ENCODE peak calls at places on chromosomes 13 and 19, in ten cellular contexts. One of them, this sample, is unnamed.

GRCh38 chr19:49570997-49571676 is 9.2 kb downstream of the NOSIP start:
- DNase-seq in spleen: no peak
- DNase-seq in heart right ventricle: no peak
- DNase-seq in astrocyte: no peak
- DNase-seq in A549: no peak
- DNase-seq in mammary epithelial cell: no peak
- DNase-seq in effector memory CD4-positive, alpha-beta T cell: no peak
- DNase-seq in cardiac muscle cell: no peak
- DNase-seq in Panc1: no peak
- DNase-seq in IMR-90: no peak
- DNase-seq in this sample: no peak

GRCh38 chr19:42965204-42965603 is 28.2 kb upstream of the PSG7 start:
- DNase-seq in spleen: no peak
- DNase-seq in heart right ventricle: no peak
- DNase-seq in astrocyte: peak; percentile 79
- DNase-seq in A549: peak; percentile 4
- DNase-seq in mammary epithelial cell: peak; percentile 12
- DNase-seq in effector memory CD4-positive, alpha-beta T cell: no peak
- DNase-seq in cardiac muscle cell: no peak
- DNase-seq in Panc1: no peak
- DNase-seq in IMR-90: peak; percentile 87
- DNase-seq in this sample: no peak

GRCh38 chr19:42561512-42561911 is 33.2 kb downstream of the CEACAM8 start:
- DNase-seq in spleen: no peak
- DNase-seq in heart right ventricle: no peak
- DNase-seq in astrocyte: no peak
- DNase-seq in A549: no peak
- DNase-seq in mammary epithelial cell: no peak
- DNase-seq in effector memory CD4-positive, alpha-beta T cell: no peak
- DNase-seq in cardiac muscle cell: no peak
- DNase-seq in Panc1: no peak
- DNase-seq in IMR-90: no peak
- DNase-seq in this sample: no peak

GRCh38 chr19:55702131-55702627 is 27.2 kb downstream of the EPN1 start:
- DNase-seq in spleen: peak; percentile 62
- DNase-seq in heart right ventricle: no peak
- DNase-seq in astrocyte: no peak
- DNase-seq in A549: no peak
- DNase-seq in mammary epithelial cell: no peak
- DNase-seq in effector memory CD4-positive, alpha-beta T cell: no peak
- DNase-seq in cardiac muscle cell: peak; percentile 71
- DNase-seq in Panc1: no peak
- DNase-seq in IMR-90: no peak
- DNase-seq in this sample: no peak

GRCh38 chr19:45500918-45501729 is 2.9 kb downstream of the PPM1N start:
- DNase-seq in spleen: no peak
- DNase-seq in heart right ventricle: no peak
- DNase-seq in astrocyte: no peak
- DNase-seq in A549: no peak
- DNase-seq in mammary epithelial cell: no peak
- DNase-seq in effector memory CD4-positive, alpha-beta T cell: no peak
- DNase-seq in cardiac muscle cell: no peak
- DNase-seq in Panc1: no peak
- DNase-seq in IMR-90: no peak
- DNase-seq in this sample: no peak

GRCh38 chr13:82947121-82948077 is 934.9 kb downstream of the SLITRK1 start:
- DNase-seq in spleen: no peak
- DNase-seq in heart right ventricle: no peak
- DNase-seq in astrocyte: peak; percentile 5
- DNase-seq in A549: no peak
- DNase-seq in mammary epithelial cell: peak; percentile 11
- DNase-seq in effector memory CD4-positive, alpha-beta T cell: no peak
- DNase-seq in cardiac muscle cell: no peak
- DNase-seq in Panc1: no peak
- DNase-seq in IMR-90: peak; percentile 2
- DNase-seq in this sample: no peak

GRCh38 chr13:21018220-21018619 is 43.2 kb downstream of the LATS2 start:
- DNase-seq in spleen: no peak
- DNase-seq in heart right ventricle: no peak
- DNase-seq in astrocyte: no peak
- DNase-seq in A549: no peak
- DNase-seq in mammary epithelial cell: no peak
- DNase-seq in effector memory CD4-positive, alpha-beta T cell: no peak
- DNase-seq in cardiac muscle cell: no peak
- DNase-seq in Panc1: no peak
- DNase-seq in IMR-90: no peak
- DNase-seq in this sample: no peak

GRCh38 chr13:87376081-87376480 is 295.1 kb upstream of the SLITRK5 start:
- DNase-seq in spleen: no peak
- DNase-seq in heart right ventricle: no peak
- DNase-seq in astrocyte: peak; percentile 23
- DNase-seq in A549: no peak
- DNase-seq in mammary epithelial cell: peak; percentile 1
- DNase-seq in effector memory CD4-positive, alpha-beta T cell: no peak
- DNase-seq in cardiac muscle cell: no peak
- DNase-seq in Panc1: no peak
- DNase-seq in IMR-90: no peak
- DNase-seq in this sample: no peak

GRCh38 chr13:76043882-76044281 is 407.8 kb downstream of the LMO7 start:
- DNase-seq in spleen: no peak
- DNase-seq in heart right ventricle: no peak
- DNase-seq in astrocyte: no peak
- DNase-seq in A549: no peak
- DNase-seq in mammary epithelial cell: no peak
- DNase-seq in effector memory CD4-positive, alpha-beta T cell: no peak
- DNase-seq in cardiac muscle cell: no peak
- DNase-seq in Panc1: no peak
- DNase-seq in IMR-90: no peak
- DNase-seq in this sample: no peak

GRCh38 chr19:4369888-4370260 is 26.5 kb downstream of the MPND start:
- DNase-seq in spleen: peak; percentile 93
- DNase-seq in heart right ventricle: peak; percentile 57
- DNase-seq in astrocyte: no peak
- DNase-seq in A549: no peak
- DNase-seq in mammary epithelial cell: peak; percentile 75
- DNase-seq in effector memory CD4-positive, alpha-beta T cell: peak; percentile 61
- DNase-seq in cardiac muscle cell: no peak
- DNase-seq in Panc1: no peak
- DNase-seq in IMR-90: peak; percentile 26
- DNase-seq in this sample: no peak

GRCh38 chr19:41224632-41225031 is 5.6 kb downstream of the AXL start:
- DNase-seq in spleen: no peak
- DNase-seq in heart right ventricle: no peak
- DNase-seq in astrocyte: no peak
- DNase-seq in A549: no peak
- DNase-seq in mammary epithelial cell: no peak
- DNase-seq in effector memory CD4-positive, alpha-beta T cell: no peak
- DNase-seq in cardiac muscle cell: no peak
- DNase-seq in Panc1: no peak
- DNase-seq in IMR-90: no peak
- DNase-seq in this sample: no peak

DNA sequence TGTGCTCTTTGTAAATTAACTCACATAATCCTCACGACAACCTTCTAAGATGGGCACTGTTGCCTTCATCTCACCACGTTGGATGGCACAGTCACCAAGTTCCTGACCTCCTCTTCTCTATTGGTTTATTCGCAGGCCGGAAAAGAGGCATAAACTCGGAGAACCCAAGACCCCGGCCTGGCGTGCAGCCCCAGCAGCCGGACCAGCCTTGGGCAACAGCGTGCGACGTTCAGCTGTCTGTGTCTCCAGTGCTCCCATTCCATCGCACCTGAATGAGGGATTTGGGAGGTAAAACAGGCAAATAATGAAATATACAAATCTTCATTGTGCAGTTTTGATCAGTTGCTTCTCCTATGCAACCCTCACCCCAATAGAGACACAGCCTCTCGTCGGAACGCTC is 34.5 kb upstream of the GAS6 start:
- DNase-seq in spleen: no peak
- DNase-seq in heart right ventricle: no peak
- DNase-seq in astrocyte: no peak
- DNase-seq in A549: no peak
- DNase-seq in mammary epithelial cell: no peak
- DNase-seq in effector memory CD4-positive, alpha-beta T cell: no peak
- DNase-seq in cardiac muscle cell: no peak
- DNase-seq in Panc1: no peak
- DNase-seq in IMR-90: no peak
- DNase-seq in this sample: no peak
- H3K27ac ChIP-seq in spleen: no peak overlapping the region
- H3K27ac ChIP-seq in heart right ventricle: no peak overlapping the region
- H3K27ac ChIP-seq in astrocyte: peak overlapping the region; percentile 93
- H3K27ac ChIP-seq in A549: no peak overlapping the region
- H3K27ac ChIP-seq in mammary epithelial cell: no peak overlapping the region
- H3K27ac ChIP-seq in effector memory CD4-positive, alpha-beta T cell: no peak overlapping the region
- H3K27ac ChIP-seq in cardiac muscle cell: no peak overlapping the region
- H3K27ac ChIP-seq in Panc1: no peak overlapping the region
- H3K27ac ChIP-seq in IMR-90: peak overlapping the region; percentile 94
- H3K27ac ChIP-seq in this sample: no peak overlapping the region

GRCh38 chr19:18384775-18385174 is 1.2 kb upstream of the GDF15 start:
- DNase-seq in spleen: no peak
- DNase-seq in heart right ventricle: no peak
- DNase-seq in astrocyte: no peak
- DNase-seq in A549: no peak
- DNase-seq in mammary epithelial cell: no peak
- DNase-seq in effector memory CD4-positive, alpha-beta T cell: no peak
- DNase-seq in cardiac muscle cell: no peak
- DNase-seq in Panc1: no peak
- DNase-seq in IMR-90: no peak
- DNase-seq in this sample: no peak
- H3K4me1 ChIP-seq in spleen: peaks cover 51% of the 10 kb centered on the region
- H3K4me1 ChIP-seq in heart right ventricle: no peaks in the 10 kb centered on the region
- H3K4me1 ChIP-seq in astrocyte: peaks cover 19% of the 10 kb centered on the region
- H3K4me1 ChIP-seq in A549: peaks cover 50% of the 10 kb centered on the region
- H3K4me1 ChIP-seq in mammary epithelial cell: peaks cover 26% of the 10 kb centered on the region
- H3K4me1 ChIP-seq in effector memory CD4-positive, alpha-beta T cell: peaks cover 9% of the 10 kb centered on the region
- H3K4me1 ChIP-seq in cardiac muscle cell: no peaks in the 10 kb centered on the region
- H3K4me1 ChIP-seq in Panc1: peaks cover 29% of the 10 kb centered on the region
- H3K4me1 ChIP-seq in IMR-90: peaks cover 22% of the 10 kb centered on the region
- H3K4me1 ChIP-seq in this sample: peaks cover 4% of the 10 kb centered on the region

GRCh38 chr19:16936901-16937300 is 48.1 kb downstream of the F2RL3 start:
- DNase-seq in spleen: peak; percentile 6
- DNase-seq in heart right ventricle: no peak
- DNase-seq in astrocyte: no peak
- DNase-seq in A549: no peak
- DNase-seq in mammary epithelial cell: no peak
- DNase-seq in effector memory CD4-positive, alpha-beta T cell: no peak
- DNase-seq in cardiac muscle cell: no peak
- DNase-seq in Panc1: no peak
- DNase-seq in IMR-90: no peak
- DNase-seq in this sample: no peak

GRCh38 chr19:16940626-16941025 is 51.8 kb downstream of the F2RL3 start:
- DNase-seq in spleen: peak; percentile 10
- DNase-seq in heart right ventricle: no peak
- DNase-seq in astrocyte: no peak
- DNase-seq in A549: no peak
- DNase-seq in mammary epithelial cell: no peak
- DNase-seq in effector memory CD4-positive, alpha-beta T cell: no peak
- DNase-seq in cardiac muscle cell: no peak
- DNase-seq in Panc1: no peak
- DNase-seq in IMR-90: no peak
- DNase-seq in this sample: no peak

GRCh38 chr19:16934489-16934888 is 45.7 kb downstream of the F2RL3 start:
- DNase-seq in spleen: no peak
- DNase-seq in heart right ventricle: no peak
- DNase-seq in astrocyte: no peak
- DNase-seq in A549: no peak
- DNase-seq in mammary epithelial cell: no peak
- DNase-seq in effector memory CD4-positive, alpha-beta T cell: no peak
- DNase-seq in cardiac muscle cell: no peak
- DNase-seq in Panc1: no peak
- DNase-seq in IMR-90: no peak
- DNase-seq in this sample: no peak

GRCh38 chr19:16942583-16942982 is 53.8 kb downstream of the F2RL3 start:
- DNase-seq in spleen: no peak
- DNase-seq in heart right ventricle: no peak
- DNase-seq in astrocyte: no peak
- DNase-seq in A549: no peak
- DNase-seq in mammary epithelial cell: no peak
- DNase-seq in effector memory CD4-positive, alpha-beta T cell: no peak
- DNase-seq in cardiac muscle cell: no peak
- DNase-seq in Panc1: no peak
- DNase-seq in IMR-90: no peak
- DNase-seq in this sample: no peak

GRCh38 chr19:16938211-16938610 is 49.4 kb downstream of the F2RL3 start:
- DNase-seq in spleen: peak; percentile 22
- DNase-seq in heart right ventricle: no peak
- DNase-seq in astrocyte: no peak
- DNase-seq in A549: no peak
- DNase-seq in mammary epithelial cell: no peak
- DNase-seq in effector memory CD4-positive, alpha-beta T cell: no peak
- DNase-seq in cardiac muscle cell: no peak
- DNase-seq in Panc1: no peak
- DNase-seq in IMR-90: no peak
- DNase-seq in this sample: no peak
- H3K4me3 ChIP-seq in spleen: no peak overlapping the region
- H3K4me3 ChIP-seq in heart right ventricle: no peak overlapping the region
- H3K4me3 ChIP-seq in astrocyte: no peak overlapping the region
- H3K4me3 ChIP-seq in A549: no peak overlapping the region
- H3K4me3 ChIP-seq in mammary epithelial cell: no peak overlapping the region
- H3K4me3 ChIP-seq in effector memory CD4-positive, alpha-beta T cell: no peak overlapping the region
- H3K4me3 ChIP-seq in cardiac muscle cell: no peak overlapping the region
- H3K4me3 ChIP-seq in Panc1: no peak overlapping the region
- H3K4me3 ChIP-seq in IMR-90: no peak overlapping the region
- H3K4me3 ChIP-seq in this sample: no peak overlapping the region

DNA sequence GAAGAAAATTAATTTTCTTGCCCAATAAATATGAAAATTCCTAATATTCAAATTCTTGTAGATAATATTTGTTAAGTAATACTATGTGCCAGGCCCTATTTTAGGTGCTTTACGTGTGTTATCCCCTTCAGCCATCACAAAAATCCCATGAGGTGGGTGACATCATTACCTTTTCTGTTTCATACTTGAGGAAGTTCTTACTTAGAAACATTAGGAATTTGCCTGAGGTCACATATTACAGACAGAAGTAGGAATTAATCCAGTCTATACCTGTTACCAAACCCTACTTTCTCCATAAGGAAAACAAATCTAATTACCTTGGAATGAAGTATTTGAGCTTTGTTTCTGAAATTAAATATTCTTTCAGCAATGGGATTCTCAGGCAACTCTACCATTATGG is 336.1 kb downstream of the GPC6 start:
- DNase-seq in spleen: no peak
- DNase-seq in heart right ventricle: no peak
- DNase-seq in astrocyte: no peak
- DNase-seq in A549: no peak
- DNase-seq in mammary epithelial cell: peak; percentile 48
- DNase-seq in effector memory CD4-positive, alpha-beta T cell: no peak
- DNase-seq in cardiac muscle cell: no peak
- DNase-seq in Panc1: no peak
- DNase-seq in IMR-90: no peak
- DNase-seq in this sample: no peak
- H3K27ac ChIP-seq in spleen: no peak overlapping the region
- H3K27ac ChIP-seq in heart right ventricle: no peak overlapping the region
- H3K27ac ChIP-seq in astrocyte: no peak overlapping the region
- H3K27ac ChIP-seq in A549: no peak overlapping the region
- H3K27ac ChIP-seq in mammary epithelial cell: no peak overlapping the region
- H3K27ac ChIP-seq in effector memory CD4-positive, alpha-beta T cell: no peak overlapping the region
- H3K27ac ChIP-seq in cardiac muscle cell: no peak overlapping the region
- H3K27ac ChIP-seq in Panc1: no peak overlapping the region
- H3K27ac ChIP-seq in IMR-90: no peak overlapping the region
- H3K27ac ChIP-seq in this sample: no peak overlapping the region

This sample was measured in iPS DF 6.9.